ENCODE peak calls at places on chromosomes 11 and 22, in eight cellular contexts. One of them, this sample, is unnamed.

GRCh38 chr22:41801886-41802285 is 1.4 kb downstream of the CCDC134 start:
- DNase-seq in foreskin melanocyte: no peak
- DNase-seq in fibroblast of the aortic adventitia: no peak
- DNase-seq in upper lobe of right lung: no peak
- DNase-seq in G401: no peak
- DNase-seq in HuH-7.5: no peak
- DNase-seq in effector CD4-positive, alpha-beta T cell: no peak
- DNase-seq in kidney: no peak
- DNase-seq in this sample: no peak

GRCh38 chr11:14342906-14343305 is 16.1 kb downstream of the RRAS2 start:
- DNase-seq in upper lobe of right lung: no peak
- DNase-seq in foreskin melanocyte: no peak
- DNase-seq in kidney: no peak
- DNase-seq in HuH-7.5: no peak
- DNase-seq in G401: no peak
- DNase-seq in fibroblast of the aortic adventitia: peak; percentile 50
- DNase-seq in effector CD4-positive, alpha-beta T cell: no peak
- DNase-seq in this sample: no peak

GRCh38 chr11:76910620-76911414 is 50.1 kb downstream of the ACER3 start:
- DNase-seq in kidney: peak; percentile 78
- DNase-seq in effector CD4-positive, alpha-beta T cell: no peak
- DNase-seq in HuH-7.5: no peak
- DNase-seq in G401: no peak
- DNase-seq in fibroblast of the aortic adventitia: peak; percentile 67
- DNase-seq in foreskin melanocyte: no peak
- DNase-seq in upper lobe of right lung: no peak
- DNase-seq in this sample: no peak

GRCh38 chr11:119153049-119153818 is 4.4 kb downstream of the ABCG4 start:
- DNase-seq in kidney: no peak
- DNase-seq in foreskin melanocyte: no peak
- DNase-seq in fibroblast of the aortic adventitia: no peak
- DNase-seq in G401: no peak
- DNase-seq in effector CD4-positive, alpha-beta T cell: no peak
- DNase-seq in HuH-7.5: no peak
- DNase-seq in upper lobe of right lung: no peak
- DNase-seq in this sample: no peak

GRCh38 chr11:65899356-65900124 is 648 bp downstream of the FOSL1 start:
- DNase-seq in effector CD4-positive, alpha-beta T cell: peak; percentile 46
- DNase-seq in upper lobe of right lung: peak; percentile 83
- DNase-seq in kidney: peak; percentile 91
- DNase-seq in fibroblast of the aortic adventitia: peak; percentile 65
- DNase-seq in foreskin melanocyte: no peak
- DNase-seq in G401: no peak
- DNase-seq in HuH-7.5: no peak
- DNase-seq in this sample: no peak

GRCh38 chr11:8260202-8260996 is 3.3 kb downstream of the LMO1 start:
- DNase-seq in fibroblast of the aortic adventitia: no peak
- DNase-seq in G401: no peak
- DNase-seq in foreskin melanocyte: no peak
- DNase-seq in effector CD4-positive, alpha-beta T cell: no peak
- DNase-seq in kidney: peak; percentile 50
- DNase-seq in HuH-7.5: no peak
- DNase-seq in upper lobe of right lung: peak; percentile 20
- DNase-seq in this sample: no peak

GRCh38 chr11:32396331-32396730 is 39.0 kb downstream of the WT1 start:
- DNase-seq in upper lobe of right lung: no peak
- DNase-seq in HuH-7.5: no peak
- DNase-seq in fibroblast of the aortic adventitia: no peak
- DNase-seq in G401: no peak
- DNase-seq in foreskin melanocyte: no peak
- DNase-seq in kidney: no peak
- DNase-seq in effector CD4-positive, alpha-beta T cell: no peak
- DNase-seq in this sample: no peak

GRCh38 chr11:93740802-93741093 is 547 bp downstream of the TAF1D start:
- DNase-seq in effector CD4-positive, alpha-beta T cell: peak; percentile 46
- DNase-seq in HuH-7.5: no peak
- DNase-seq in kidney: peak; percentile 85
- DNase-seq in foreskin melanocyte: peak; percentile 42
- DNase-seq in G401: peak; percentile 55
- DNase-seq in fibroblast of the aortic adventitia: peak; percentile 69
- DNase-seq in upper lobe of right lung: peak; percentile 81
- DNase-seq in this sample: no peak

GRCh38 chr22:24422078-24422665 is 5.2 kb upstream of the ADORA2A start:
- DNase-seq in effector CD4-positive, alpha-beta T cell: no peak
- DNase-seq in kidney: no peak
- DNase-seq in foreskin melanocyte: no peak
- DNase-seq in upper lobe of right lung: no peak
- DNase-seq in fibroblast of the aortic adventitia: peak; percentile 12
- DNase-seq in G401: no peak
- DNase-seq in HuH-7.5: no peak
- DNase-seq in this sample: no peak

GRCh38 chr11:61541568-61541967 is 33.0 kb downstream of the LRRC10B start:
- DNase-seq in upper lobe of right lung: no peak
- DNase-seq in kidney: no peak
- DNase-seq in HuH-7.5: no peak
- DNase-seq in foreskin melanocyte: no peak
- DNase-seq in fibroblast of the aortic adventitia: peak; percentile 70
- DNase-seq in effector CD4-positive, alpha-beta T cell: no peak
- DNase-seq in G401: no peak
- DNase-seq in this sample: no peak

GRCh38 chr22:22865311-22866072 is 22.1 kb upstream of the IGLL5 start:
- DNase-seq in G401: no peak
- DNase-seq in upper lobe of right lung: no peak
- DNase-seq in kidney: no peak
- DNase-seq in foreskin melanocyte: no peak
- DNase-seq in HuH-7.5: no peak
- DNase-seq in effector CD4-positive, alpha-beta T cell: no peak
- DNase-seq in fibroblast of the aortic adventitia: no peak
- DNase-seq in this sample: peak; percentile 36

GRCh38 chr11:91979775-91980174 is 244.8 kb upstream of the FAT3 start:
- DNase-seq in HuH-7.5: no peak
- DNase-seq in kidney: no peak
- DNase-seq in upper lobe of right lung: no peak
- DNase-seq in fibroblast of the aortic adventitia: no peak
- DNase-seq in G401: no peak
- DNase-seq in effector CD4-positive, alpha-beta T cell: no peak
- DNase-seq in foreskin melanocyte: no peak
- DNase-seq in this sample: no peak

GRCh38 chr11:14179126-14179820 is 179.7 kb downstream of the RRAS2 start:
- DNase-seq in HuH-7.5: no peak
- DNase-seq in kidney: no peak
- DNase-seq in fibroblast of the aortic adventitia: peak; percentile 54
- DNase-seq in upper lobe of right lung: no peak
- DNase-seq in foreskin melanocyte: no peak
- DNase-seq in G401: no peak
- DNase-seq in effector CD4-positive, alpha-beta T cell: no peak
- DNase-seq in this sample: no peak

GRCh38 chr11:62337682-62338181 is 484 bp downstream of the ASRGL1 start:
- DNase-seq in fibroblast of the aortic adventitia: no peak
- DNase-seq in G401: peak; percentile 75
- DNase-seq in effector CD4-positive, alpha-beta T cell: no peak
- DNase-seq in kidney: peak; percentile 81
- DNase-seq in upper lobe of right lung: peak; percentile 69
- DNase-seq in foreskin melanocyte: no peak
- DNase-seq in HuH-7.5: no peak
- DNase-seq in this sample: no peak

GRCh38 chr11:43921561-43922294 is 20.7 kb upstream of the C11orf96 start:
- DNase-seq in G401: no peak
- DNase-seq in kidney: no peak
- DNase-seq in HuH-7.5: no peak
- DNase-seq in fibroblast of the aortic adventitia: no peak
- DNase-seq in upper lobe of right lung: no peak
- DNase-seq in foreskin melanocyte: no peak
- DNase-seq in effector CD4-positive, alpha-beta T cell: no peak
- DNase-seq in this sample: no peak

GRCh38 chr11:1691878-1692707 is 4.9 kb upstream of the KRTAP5-6 start:
- DNase-seq in upper lobe of right lung: no peak
- DNase-seq in fibroblast of the aortic adventitia: no peak
- DNase-seq in HuH-7.5: no peak
- DNase-seq in effector CD4-positive, alpha-beta T cell: no peak
- DNase-seq in G401: no peak
- DNase-seq in foreskin melanocyte: no peak
- DNase-seq in kidney: no peak
- DNase-seq in this sample: no peak

GRCh38 chr11:74006743-74007304 is 2.1 kb downstream of the UCP3 start:
- DNase-seq in kidney: no peak
- DNase-seq in effector CD4-positive, alpha-beta T cell: no peak
- DNase-seq in upper lobe of right lung: no peak
- DNase-seq in HuH-7.5: no peak
- DNase-seq in foreskin melanocyte: no peak
- DNase-seq in G401: no peak
- DNase-seq in fibroblast of the aortic adventitia: no peak
- DNase-seq in this sample: no peak

GRCh38 chr11:117597083-117597482 is 199.9 kb downstream of the DSCAML1 start:
- DNase-seq in effector CD4-positive, alpha-beta T cell: peak; percentile 11
- DNase-seq in fibroblast of the aortic adventitia: peak; percentile 30
- DNase-seq in foreskin melanocyte: no peak
- DNase-seq in G401: no peak
- DNase-seq in kidney: no peak
- DNase-seq in upper lobe of right lung: peak; percentile 75
- DNase-seq in HuH-7.5: peak; percentile 44
- DNase-seq in this sample: peak; percentile 10

GRCh38 chr11:121429556-121429955 is 22.6 kb upstream of the SORL1 start:
- DNase-seq in upper lobe of right lung: no peak
- DNase-seq in kidney: no peak
- DNase-seq in fibroblast of the aortic adventitia: no peak
- DNase-seq in foreskin melanocyte: no peak
- DNase-seq in effector CD4-positive, alpha-beta T cell: no peak
- DNase-seq in G401: no peak
- DNase-seq in HuH-7.5: no peak
- DNase-seq in this sample: no peak

GRCh38 chr11:86459682-86460460 is 85.2 kb downstream of the CCDC81 start:
- DNase-seq in G401: peak; percentile 74
- DNase-seq in effector CD4-positive, alpha-beta T cell: no peak
- DNase-seq in fibroblast of the aortic adventitia: peak; percentile 95
- DNase-seq in HuH-7.5: no peak
- DNase-seq in foreskin melanocyte: no peak
- DNase-seq in upper lobe of right lung: no peak
- DNase-seq in kidney: no peak
- DNase-seq in this sample: no peak

GRCh38 chr22:27705391-27706080 is 96.0 kb downstream of the MN1 start:
- DNase-seq in upper lobe of right lung: no peak
- DNase-seq in kidney: no peak
- DNase-seq in effector CD4-positive, alpha-beta T cell: no peak
- DNase-seq in fibroblast of the aortic adventitia: peak; percentile 35
- DNase-seq in foreskin melanocyte: no peak
- DNase-seq in HuH-7.5: no peak
- DNase-seq in G401: no peak
- DNase-seq in this sample: no peak

GRCh38 chr11:85685820-85686459 is at the start of gene CCDC89:
- DNase-seq in upper lobe of right lung: peak; percentile 69
- DNase-seq in G401: peak; percentile 100
- DNase-seq in foreskin melanocyte: peak; percentile 40
- DNase-seq in fibroblast of the aortic adventitia: peak; percentile 99
- DNase-seq in effector CD4-positive, alpha-beta T cell: no peak
- DNase-seq in kidney: peak; percentile 88
- DNase-seq in HuH-7.5: no peak
- DNase-seq in this sample: no peak

GRCh38 chr11:76605338-76606074 is 65.0 kb downstream of the LRRC32 start:
- DNase-seq in effector CD4-positive, alpha-beta T cell: no peak
- DNase-seq in G401: no peak
- DNase-seq in foreskin melanocyte: peak; percentile 10
- DNase-seq in HuH-7.5: no peak
- DNase-seq in fibroblast of the aortic adventitia: no peak
- DNase-seq in upper lobe of right lung: no peak
- DNase-seq in kidney: no peak
- DNase-seq in this sample: no peak

GRCh38 chr11:14266622-14267021 is 92.4 kb downstream of the RRAS2 start:
- DNase-seq in HuH-7.5: no peak
- DNase-seq in effector CD4-positive, alpha-beta T cell: no peak
- DNase-seq in foreskin melanocyte: no peak
- DNase-seq in kidney: no peak
- DNase-seq in upper lobe of right lung: no peak
- DNase-seq in fibroblast of the aortic adventitia: no peak
- DNase-seq in G401: no peak
- DNase-seq in this sample: no peak

GRCh38 chr11:12016246-12016645 is 7.8 kb upstream of the DKK3 start:
- DNase-seq in upper lobe of right lung: no peak
- DNase-seq in fibroblast of the aortic adventitia: no peak
- DNase-seq in HuH-7.5: no peak
- DNase-seq in kidney: no peak
- DNase-seq in foreskin melanocyte: no peak
- DNase-seq in G401: no peak
- DNase-seq in effector CD4-positive, alpha-beta T cell: no peak
- DNase-seq in this sample: no peak

GRCh38 chr11:130533113-130533803 is 84.8 kb downstream of the ADAMTS15 start:
- DNase-seq in effector CD4-positive, alpha-beta T cell: no peak
- DNase-seq in upper lobe of right lung: no peak
- DNase-seq in kidney: no peak
- DNase-seq in HuH-7.5: no peak
- DNase-seq in fibroblast of the aortic adventitia: no peak
- DNase-seq in foreskin melanocyte: no peak
- DNase-seq in G401: no peak
- DNase-seq in this sample: no peak

GRCh38 chr22:27210111-27210739 is 552.8 kb downstream of the MIAT start:
- DNase-seq in foreskin melanocyte: no peak
- DNase-seq in fibroblast of the aortic adventitia: no peak
- DNase-seq in G401: no peak
- DNase-seq in kidney: no peak
- DNase-seq in HuH-7.5: no peak
- DNase-seq in effector CD4-positive, alpha-beta T cell: no peak
- DNase-seq in upper lobe of right lung: no peak
- DNase-seq in this sample: no peak

GRCh38 chr11:104772806-104773241 is 125.4 kb downstream of the CASP12 start:
- DNase-seq in effector CD4-positive, alpha-beta T cell: no peak
- DNase-seq in foreskin melanocyte: peak; percentile 99
- DNase-seq in HuH-7.5: no peak
- DNase-seq in upper lobe of right lung: no peak
- DNase-seq in G401: no peak
- DNase-seq in kidney: no peak
- DNase-seq in fibroblast of the aortic adventitia: peak; percentile 75
- DNase-seq in this sample: peak; percentile 23

GRCh38 chr11:108853864-108854263 is 189.0 kb downstream of the DDX10 start:
- DNase-seq in upper lobe of right lung: no peak
- DNase-seq in kidney: no peak
- DNase-seq in effector CD4-positive, alpha-beta T cell: no peak
- DNase-seq in HuH-7.5: no peak
- DNase-seq in fibroblast of the aortic adventitia: peak; percentile 25
- DNase-seq in G401: peak; percentile 27
- DNase-seq in foreskin melanocyte: no peak
- DNase-seq in this sample: no peak

GRCh38 chr11:18367431-18367830 is 26.9 kb upstream of the LDHA start:
- DNase-seq in foreskin melanocyte: no peak
- DNase-seq in fibroblast of the aortic adventitia: no peak
- DNase-seq in effector CD4-positive, alpha-beta T cell: no peak
- DNase-seq in kidney: no peak
- DNase-seq in upper lobe of right lung: no peak
- DNase-seq in G401: no peak
- DNase-seq in HuH-7.5: no peak
- DNase-seq in this sample: no peak

GRCh38 chr11:124586247-124586860 is 16.6 kb downstream of the OR8A1 start:
- DNase-seq in upper lobe of right lung: peak; percentile 70
- DNase-seq in G401: peak; percentile 49
- DNase-seq in HuH-7.5: no peak
- DNase-seq in kidney: no peak
- DNase-seq in foreskin melanocyte: peak; percentile 34
- DNase-seq in effector CD4-positive, alpha-beta T cell: peak; percentile 7
- DNase-seq in fibroblast of the aortic adventitia: peak; percentile 67
- DNase-seq in this sample: peak; percentile 17

GRCh38 chr11:17781626-17782025 is 47.0 kb downstream of the KCNC1 start:
- DNase-seq in kidney: no peak
- DNase-seq in effector CD4-positive, alpha-beta T cell: no peak
- DNase-seq in upper lobe of right lung: no peak
- DNase-seq in foreskin melanocyte: no peak
- DNase-seq in HuH-7.5: no peak
- DNase-seq in fibroblast of the aortic adventitia: no peak
- DNase-seq in G401: no peak
- DNase-seq in this sample: no peak

GRCh38 chr11:108592591-108593213 is 866 bp downstream of the EXPH5 start:
- DNase-seq in upper lobe of right lung: peak; percentile 80
- DNase-seq in fibroblast of the aortic adventitia: no peak
- DNase-seq in effector CD4-positive, alpha-beta T cell: peak; percentile 8
- DNase-seq in foreskin melanocyte: no peak
- DNase-seq in kidney: peak; percentile 82
- DNase-seq in G401: peak; percentile 53
- DNase-seq in HuH-7.5: peak; percentile 23
- DNase-seq in this sample: peak; percentile 27

GRCh38 chr11:115330693-115331482 is 173.3 kb downstream of the CADM1 start:
- DNase-seq in kidney: no peak
- DNase-seq in foreskin melanocyte: peak; percentile 85
- DNase-seq in upper lobe of right lung: no peak
- DNase-seq in HuH-7.5: no peak
- DNase-seq in G401: no peak
- DNase-seq in effector CD4-positive, alpha-beta T cell: no peak
- DNase-seq in fibroblast of the aortic adventitia: no peak
- DNase-seq in this sample: no peak